ENCODE peak calls at places on chromosomes 2 and 18, in ten cellular contexts. V, P, B, T, E, H, S, A, X and I are unnamed samples.

GRCh38 chr2:39121523-39122063 is 742 bp upstream of the SOS1 start:
- DNase-seq in A (no peak), X (no peak), H (no peak), V (no peak), B (no peak), T (no peak), P (no peak), E (no peak), S (no peak), I (no peak)

GRCh38 chr18:44510376-44510775 is 170.3 kb upstream of the SETBP1 start:
- DNase-seq in B (no peak), V (no peak), P (no peak), A (no peak), S (no peak), H (no peak), E (no peak), X (no peak), T (no peak), I (no peak)

GRCh38 chr18:70454705-70455322 is 166.0 kb downstream of the SOCS6 start:
- DNase-seq in T (no peak), E (peak), B (peak), A (no peak), P (no peak), S (peak), H (no peak), V (no peak), X (peak), I (peak)

GRCh38 chr18:23133860-23134779 is 1.2 kb upstream of the CABLES1 start:
- DNase-seq in X (no peak), H (no peak), T (peak), S (no peak), A (no peak), E (no peak), B (peak), V (no peak), P (peak), I (peak)

GRCh38 chr18:650428-650858 is 7.0 kb upstream of the TYMS start:
- DNase-seq in H (no peak), P (no peak), B (no peak), X (no peak), T (no peak), S (no peak), A (no peak), V (no peak), E (no peak), I (no peak)

GRCh38 chr2:240374085-240374907 is 61.2 kb upstream of the GPC1 start:
- DNase-seq in P (no peak), E (peak), T (no peak), H (peak), X (peak), B (peak), V (no peak), S (peak), A (peak), I (peak)

GRCh38 chr2:189794308-189794707 is 10.1 kb downstream of the PMS1 start:
- DNase-seq in S (no peak), V (no peak), E (no peak), B (no peak), H (no peak), T (no peak), P (no peak), X (no peak), A (no peak), I (no peak)

GRCh38 chr2:160825433-160825832 is 331.8 kb upstream of the RBMS1 start:
- DNase-seq in H (no peak), S (no peak), V (no peak), X (no peak), B (no peak), E (no peak), T (no peak), P (no peak), A (no peak), I (no peak)

GRCh38 chr2:71003396-71003795 is 8.7 kb upstream of the TEX261 start:
- DNase-seq in X (no peak), H (no peak), P (no peak), T (no peak), V (no peak), E (no peak), A (no peak), B (no peak), S (no peak), I (no peak)

GRCh38 chr18:24567199-24567598 is 106.8 kb downstream of the HRH4 start:
- DNase-seq in H (no peak), E (no peak), A (peak), T (no peak), X (peak), S (peak), V (no peak), B (no peak), P (no peak), I (peak)

GRCh38 chr2:216343221-216343985 is 28.9 kb downstream of the MARCHF4 start:
- DNase-seq in E (no peak), H (no peak), P (no peak), T (no peak), V (no peak), A (no peak), B (no peak), S (no peak), X (no peak), I (peak)

GRCh38 chr2:134258684-134259408 is 5.0 kb downstream of the MGAT5 start:
- DNase-seq in X (no peak), E (no peak), T (no peak), A (no peak), S (no peak), H (peak), P (no peak), B (no peak), V (peak), I (no peak)

GRCh38 chr18:22108674-22109073 is 60.7 kb upstream of the GATA6 start:
- DNase-seq in T (peak), X (no peak), V (no peak), H (no peak), A (no peak), B (no peak), E (no peak), S (peak), P (peak), I (no peak)

GRCh38 chr2:174666786-174667369 is 69.3 kb upstream of the WIPF1 start:
- DNase-seq in T (no peak), S (no peak), P (no peak), B (no peak), V (no peak), X (no peak), H (no peak), E (no peak), A (no peak), I (peak)

GRCh38 chr2:38648107-38648761 is 17.7 kb upstream of the GALM start:
- DNase-seq in B (no peak), T (no peak), H (no peak), V (no peak), X (no peak), A (no peak), P (no peak), S (no peak), E (no peak), I (no peak)

GRCh38 chr2:172101008-172101706 is 1.5 kb downstream of the DLX2 start:
- DNase-seq in B (no peak), H (no peak), P (no peak), E (no peak), T (no peak), A (no peak), X (no peak), V (no peak), S (no peak), I (no peak)

GRCh38 chr2:242060212-242060835 is 190.8 kb downstream of the RTP5 start:
- DNase-seq in S (no peak), X (peak), V (no peak), P (no peak), A (peak), T (no peak), H (no peak), B (no peak), E (peak), I (no peak)

GRCh38 chr18:76460482-76460881 is 34.6 kb downstream of the ZNF516 start:
- DNase-seq in X (no peak), V (no peak), T (no peak), A (no peak), E (no peak), B (no peak), S (no peak), H (no peak), P (no peak), I (no peak)

GRCh38 chr2:112958428-112959108 is 19.2 kb upstream of the IL36G start:
- DNase-seq in E (peak), S (peak), X (peak), P (peak), H (no peak), B (peak), A (peak), V (no peak), T (peak), I (no peak)

GRCh38 chr18:22279741-22280452 is 110.5 kb downstream of the GATA6 start:
- DNase-seq in E (no peak), S (peak), T (no peak), V (no peak), X (no peak), B (no peak), A (no peak), H (no peak), P (no peak), I (peak)

GRCh38 chr2:167406558-167406957 is 518.3 kb downstream of the XIRP2 start:
- DNase-seq in H (no peak), T (peak), B (no peak), P (peak), S (no peak), A (no peak), X (no peak), E (peak), V (no peak), I (no peak)

GRCh38 chr2:235191933-235192332 is 240.1 kb downstream of the SH3BP4 start:
- DNase-seq in P (no peak), H (peak), S (no peak), X (no peak), B (no peak), E (no peak), V (no peak), A (no peak), T (no peak), I (no peak)

GRCh38 chr2:238043851-238044250 is 16.9 kb upstream of the SCLY start:
- DNase-seq in T (no peak), P (no peak), A (no peak), V (no peak), B (peak), E (no peak), H (no peak), S (no peak), X (no peak), I (no peak)

GRCh38 chr2:159516241-159516758 is 100.0 kb downstream of the BAZ2B start:
- DNase-seq in S (peak), E (no peak), T (no peak), V (peak), B (no peak), P (no peak), H (no peak), X (peak), A (no peak), I (peak)

GRCh38 chr18:32469691-32470131 is 971 bp downstream of the GAREM1 start:
- DNase-seq in B (no peak), A (no peak), V (no peak), P (no peak), E (no peak), S (no peak), X (no peak), H (no peak), T (no peak), I (peak)

GRCh38 chr2:48438266-48438665 is 91.7 kb upstream of the STON1 start:
- DNase-seq in X (no peak), V (no peak), E (no peak), B (no peak), P (no peak), H (no peak), A (no peak), T (no peak), S (no peak), I (no peak)

GRCh38 chr2:18924905-18925691 is 335.7 kb upstream of the NT5C1B start:
- DNase-seq in B (no peak), T (no peak), A (peak), X (peak), H (no peak), P (no peak), E (peak), V (no peak), S (peak), I (no peak)

GRCh38 chr2:67130526-67131309 is 266.4 kb upstream of the ETAA1 start:
- DNase-seq in E (peak), B (no peak), P (no peak), H (no peak), T (no peak), S (no peak), A (no peak), X (no peak), V (no peak), I (no peak)